ENCODE peak calls at places on chromosomes 2 and 18, in eight cellular contexts. N is HL-60, T is K562, V is endothelial cell of umbilical vein, Q is breast epithelium, S is GM23338, M is stomach, X is GM12891. Z is an unnamed sample.

GRCh38 chr2:44766220-44766619 is 175.3 kb upstream of the SIX3 start:
- DNase-seq in N (no peak), T (no peak), V (peak), Q (no peak), S (no peak), M (no peak), X (no peak), Z (no peak)

GRCh38 chr2:55620123-55620779 is 2.8 kb upstream of the PPP4R3B start:
- DNase-seq in N (peak), T (peak), V (no peak), Q (no peak), S (peak), M (no peak), X (no peak), Z (no peak)

GRCh38 chr2:9803023-9803805 is 40.1 kb upstream of the TAF1B start:
- DNase-seq in N (no peak), T (no peak), V (no peak), Q (peak), S (no peak), M (no peak), X (no peak), Z (no peak)

GRCh38 chr2:111028720-111029119 is 92.0 kb upstream of the BCL2L11 start:
- DNase-seq in N (peak), T (no peak), V (peak), Q (no peak), S (peak), M (peak), X (no peak), Z (no peak)

GRCh38 chr2:719734-720133 is 42.5 kb upstream of the TMEM18 start:
- DNase-seq in N (no peak), T (no peak), V (no peak), Q (no peak), S (no peak), M (no peak), X (no peak), Z (no peak)

GRCh38 chr18:4119127-4119648 is 335.9 kb downstream of the DLGAP1 start:
- DNase-seq in N (no peak), T (no peak), V (no peak), Q (no peak), S (peak), M (no peak), X (no peak), Z (no peak)

GRCh38 chr18:9750606-9751304 is 42.7 kb downstream of the RAB31 start:
- DNase-seq in N (peak), T (no peak), V (no peak), Q (no peak), S (no peak), M (no peak), X (no peak), Z (no peak)

GRCh38 chr2:20213651-20214565 is 11.0 kb downstream of the SDC1 start:
- DNase-seq in N (no peak), T (no peak), V (no peak), Q (no peak), S (no peak), M (no peak), X (no peak), Z (no peak)

GRCh38 chr18:9849407-9849961 is 36.3 kb upstream of the TXNDC2 start:
- DNase-seq in N (peak), T (peak), V (no peak), Q (no peak), S (no peak), M (peak), X (no peak), Z (peak)

GRCh38 chr2:64639691-64640090 is 14.0 kb downstream of the SERTAD2 start:
- DNase-seq in N (no peak), T (no peak), V (no peak), Q (no peak), S (no peak), M (no peak), X (no peak), Z (no peak)

GRCh38 chr2:145927398-145927951 is 1407.6 kb upstream of the ZEB2 start:
- DNase-seq in N (no peak), T (no peak), V (no peak), Q (no peak), S (no peak), M (no peak), X (no peak), Z (no peak)

GRCh38 chr18:2901405-2901989 is 54.7 kb downstream of the EMILIN2 start:
- DNase-seq in N (no peak), T (no peak), V (no peak), Q (no peak), S (no peak), M (no peak), X (no peak), Z (no peak)

GRCh38 chr2:30232801-30233130 is 1.4 kb downstream of the LBH start:
- DNase-seq in N (peak), T (no peak), V (no peak), Q (no peak), S (no peak), M (no peak), X (no peak), Z (no peak)

GRCh38 chr2:230985519-230986231 is 10.2 kb upstream of the SPATA3 start:
- DNase-seq in N (no peak), T (no peak), V (no peak), Q (no peak), S (no peak), M (no peak), X (no peak), Z (no peak)

GRCh38 chr2:98419977-98420725 is 24.5 kb upstream of the INPP4A start:
- DNase-seq in N (no peak), T (no peak), V (peak), Q (no peak), S (no peak), M (no peak), X (no peak), Z (no peak)

GRCh38 chr2:207167129-207167923 is 1.6 kb upstream of the KLF7 start:
- DNase-seq in N (peak), T (no peak), V (no peak), Q (no peak), S (no peak), M (no peak), X (no peak), Z (no peak)

GRCh38 chr2:23285076-23285795 is 99.7 kb upstream of the KLHL29 start:
- DNase-seq in N (no peak), T (no peak), V (no peak), Q (no peak), S (no peak), M (no peak), X (no peak), Z (no peak)
- TF ChIP-seq POLR2AphosphoS5 in N (no peak), T (no peak), V (no peak), Q (no peak), S (no peak), M (no peak), X (no peak), Z (no peak)

DNA sequence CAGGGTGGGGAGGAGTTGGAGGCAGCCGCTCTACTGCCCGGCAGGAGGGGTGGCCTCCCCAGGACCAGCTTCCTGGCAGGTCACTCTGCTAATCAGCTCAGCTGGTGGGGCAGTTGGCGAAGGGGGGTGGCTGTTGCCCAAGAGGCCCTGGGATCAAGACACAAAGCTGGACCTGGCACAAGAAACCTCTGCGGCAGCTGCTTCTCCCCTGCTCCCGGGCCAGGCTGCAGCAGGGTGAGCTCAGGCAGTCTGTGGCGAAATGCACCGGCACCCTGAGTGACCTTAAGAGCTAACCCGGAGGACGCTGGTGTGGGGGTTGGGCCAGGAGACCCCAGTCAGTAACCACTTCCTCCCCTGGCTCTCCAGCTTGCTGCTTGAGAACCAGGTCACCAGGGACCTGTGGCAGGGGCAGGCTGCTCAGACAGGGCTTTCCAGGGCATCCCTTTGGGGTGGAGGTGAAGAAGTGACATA is 31.1 kb downstream of the TOGARAM2 start:
- DNase-seq in N (peak), T (no peak), V (no peak), Q (no peak), S (no peak), M (peak), X (no peak), Z (no peak)
- TF ChIP-seq POLR2AphosphoS5 in N (no peak), T (no peak), V (no peak), Q (no peak), S (no peak), M (no peak), X (no peak), Z (no peak)

GRCh38 chr2:73908689-73909652 is 16.2 kb downstream of the ACTG2 start:
- DNase-seq in N (no peak), T (no peak), V (no peak), Q (no peak), S (no peak), M (no peak), X (no peak), Z (no peak)
- TF ChIP-seq POLR2AphosphoS5 in N (no peak), T (no peak), V (no peak), Q (no peak), S (no peak), M (no peak), X (no peak), Z (no peak)

DNA sequence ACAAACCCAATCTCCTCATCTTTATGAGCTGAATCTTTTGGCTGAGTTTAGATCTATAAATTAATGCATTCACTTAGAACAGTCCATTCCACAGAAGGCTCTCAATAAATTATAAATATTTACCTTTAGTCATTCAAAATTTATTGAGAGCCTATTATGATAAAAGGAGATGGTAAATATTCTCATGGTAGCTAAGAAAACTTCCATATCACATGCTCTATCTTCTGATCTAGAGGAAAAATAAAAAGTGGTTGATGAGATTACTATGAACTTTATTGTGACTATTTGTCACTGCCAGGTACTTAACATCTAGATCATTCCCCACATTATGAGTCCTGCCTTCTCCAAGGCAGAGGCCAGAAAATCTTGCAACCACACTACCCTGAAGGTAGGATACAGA is 62.4 kb downstream of the L3MBTL4 start:
- DNase-seq in N (no peak), T (no peak), V (no peak), Q (no peak), S (no peak), M (no peak), X (no peak), Z (no peak)
- TF ChIP-seq POLR2AphosphoS5 in N (no peak), T (no peak), V (no peak), Q (no peak), S (no peak), M (no peak), X (no peak), Z (no peak)

DNA sequence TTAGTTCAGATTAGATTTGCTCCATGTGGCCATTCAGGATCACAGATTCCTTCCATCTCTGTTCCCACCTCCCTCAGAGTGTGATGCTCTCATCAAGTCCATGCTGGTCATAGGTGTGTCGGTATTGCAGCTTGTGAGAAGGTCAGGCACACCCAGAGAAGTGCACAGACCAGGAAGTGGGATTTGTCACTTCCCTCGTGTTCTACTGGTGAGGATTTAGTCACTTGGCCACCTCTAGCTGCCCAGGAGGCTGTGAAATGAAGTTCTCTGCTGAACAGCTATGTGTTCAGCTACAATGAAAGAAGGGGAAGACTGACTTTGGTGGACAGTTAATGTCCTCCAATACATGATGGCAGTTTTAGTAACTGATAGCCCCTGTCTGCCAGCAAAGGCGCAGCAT is 3.5 kb upstream of the LANCL1 start:
- DNase-seq in N (peak), T (no peak), V (no peak), Q (no peak), S (no peak), M (no peak), X (no peak), Z (no peak)
- TF ChIP-seq POLR2AphosphoS5 in N (no peak), T (no peak), V (no peak), Q (no peak), S (no peak), M (no peak), X (no peak), Z (no peak)

GRCh38 chr2:47015730-47016129 is 100.1 kb upstream of the MCFD2 start:
- DNase-seq in N (no peak), T (no peak), V (no peak), Q (no peak), S (no peak), M (no peak), X (no peak), Z (no peak)
- TF ChIP-seq POLR2AphosphoS5 in N (no peak), T (no peak), V (no peak), Q (no peak), S (no peak), M (no peak), X (no peak), Z (no peak)

GRCh38 chr2:43220229-43220981 is 6.0 kb downstream of the ZFP36L2 start:
- DNase-seq in N (no peak), T (no peak), V (peak), Q (no peak), S (no peak), M (no peak), X (no peak), Z (no peak)

GRCh38 chr2:43222472-43223146 is 3.8 kb downstream of the ZFP36L2 start:
- DNase-seq in N (no peak), T (no peak), V (no peak), Q (no peak), S (no peak), M (no peak), X (no peak), Z (no peak)

GRCh38 chr2:43219383-43220228 is 6.8 kb downstream of the ZFP36L2 start:
- DNase-seq in N (peak), T (peak), V (peak), Q (peak), S (peak), M (peak), X (peak), Z (no peak)

GRCh38 chr2:43221660-43222471 is 4.5 kb downstream of the ZFP36L2 start:
- DNase-seq in N (peak), T (peak), V (peak), Q (peak), S (peak), M (peak), X (no peak), Z (peak)

DNA sequence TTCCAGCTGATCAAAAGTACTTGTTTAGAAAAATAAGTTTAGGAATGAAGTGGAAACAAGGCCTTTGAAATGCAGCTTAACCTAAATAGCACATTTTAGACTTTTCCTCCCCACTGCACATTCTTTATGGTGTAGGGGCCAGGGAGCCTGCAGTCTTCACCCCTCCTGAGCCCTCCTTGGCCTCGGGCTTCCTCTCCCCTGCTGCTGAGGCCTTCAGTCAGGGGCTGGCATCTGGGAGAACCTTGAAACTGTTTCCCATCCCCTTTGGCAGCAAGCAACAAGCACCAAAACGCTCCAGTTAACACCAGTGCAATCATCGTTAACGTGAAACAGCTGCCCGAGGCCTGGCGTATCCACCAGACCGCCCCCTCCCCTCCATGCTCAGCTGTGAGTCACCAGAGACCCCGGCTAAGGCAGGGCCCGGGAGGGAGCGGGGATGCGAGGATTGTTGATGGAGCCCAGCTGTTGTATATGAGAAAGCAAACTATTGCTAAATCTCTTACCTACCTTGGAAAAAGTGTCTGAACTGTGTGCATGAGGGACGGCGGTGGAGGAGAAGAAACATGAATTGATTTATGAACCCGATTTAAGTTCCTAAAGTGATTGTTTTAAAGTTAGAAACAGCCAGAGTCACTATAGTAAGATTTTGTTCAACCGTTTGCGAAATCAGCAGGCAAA is 5.3 kb downstream of the ZFP36L2 start:
- DNase-seq in N (peak), T (peak), V (peak), Q (no peak), S (peak), M (peak), X (no peak), Z (no peak)
- TF ChIP-seq POLR2AphosphoS5 in N (peak), T (no peak), V (peak), Q (peak), S (peak), M (peak), X (peak), Z (peak)